ENCODE peak calls at places on chromosomes 4 and X, in five cellular contexts. U, G, J, F and A are unnamed samples.

GRCh38 chr4:2910409-2910808 is 52.8 kb downstream of the NOP14 start:
- DNase-seq in U (no peak), G (no peak), J (no peak), F (peak; percentile 20), A (no peak)

GRCh38 chrX:38233891-38234807 is 13.5 kb upstream of the SRPX start:
- DNase-seq in U (no peak), G (no peak), J (no peak), F (peak; percentile 73), A (no peak)

GRCh38 chr4:10158355-10158942 is 41.9 kb upstream of the WDR1 start:
- DNase-seq in U (no peak), G (no peak), J (no peak), F (no peak), A (no peak)

GRCh38 chrX:42399632-42400024 is 378.3 kb downstream of the PPP1R2C start:
- DNase-seq in U (no peak), G (no peak), J (no peak), F (no peak), A (no peak)

GRCh38 chrX:110691446-110691845 is 104.2 kb downstream of the CHRDL1 start:
- DNase-seq in U (no peak), G (no peak), J (no peak), F (peak; percentile 48), A (no peak)

GRCh38 chrX:45347877-45348675 is 147.4 kb upstream of the DIPK2B start:
- DNase-seq in U (no peak), G (no peak), J (no peak), F (peak; percentile 59), A (no peak)

GRCh38 chr4:19623866-19624265 is 627.8 kb upstream of the SLIT2 start:
- DNase-seq in U (no peak), G (no peak), J (no peak), F (peak; percentile 12), A (no peak)

GRCh38 chrX:64192673-64193072 is 12.8 kb downstream of the AMER1 start:
- DNase-seq in U (no peak), G (no peak), J (no peak), F (no peak), A (no peak)

GRCh38 chrX:71304561-71304960 is 3.0 kb downstream of the ITGB1BP2 start:
- DNase-seq in U (no peak), G (no peak), J (no peak), F (no peak), A (no peak)

GRCh38 chr4:75002381-75002780 is 69.5 kb downstream of the PARM1 start:
- DNase-seq in U (no peak), G (no peak), J (no peak), F (no peak), A (no peak)

GRCh38 chr4:48470570-48470969 is 12.6 kb upstream of the SLC10A4 start:
- DNase-seq in U (no peak), G (no peak), J (no peak), F (peak; percentile 33), A (no peak)

GRCh38 chrX:134676440-134676839 is 18.2 kb upstream of the PLAC1 start:
- DNase-seq in U (no peak), G (no peak), J (no peak), F (peak; percentile 71), A (no peak)

GRCh38 chr4:168634276-168634802 is 137.5 kb downstream of the PALLD start:
- DNase-seq in U (peak; percentile 20), G (no peak), J (no peak), F (peak; percentile 89), A (no peak)

GRCh38 chr4:80043534-80043933 is 29.5 kb downstream of the ANTXR2 start:
- DNase-seq in U (no peak), G (no peak), J (no peak), F (no peak), A (no peak)

GRCh38 chrX:50152421-50152820 is 48.4 kb downstream of the AKAP4 start:
- DNase-seq in U (no peak), G (no peak), J (no peak), F (no peak), A (no peak)

GRCh38 chrX:154465601-154466000 is 7.5 kb downstream of the PLXNA3 start:
- DNase-seq in U (no peak), G (no peak), J (peak; percentile 57), F (no peak), A (no peak)

GRCh38 chr4:1978741-1979476 is 29.9 kb downstream of the NELFA start:
- DNase-seq in U (no peak), G (no peak), J (no peak), F (no peak), A (no peak)

GRCh38 chr4:127870688-127871087 is 10.0 kb upstream of the PLK4 start:
- DNase-seq in U (no peak), G (no peak), J (no peak), F (peak; percentile 72), A (no peak)

GRCh38 chrX:7198499-7198898 is 50.5 kb upstream of the PUDP start:
- DNase-seq in U (no peak), G (no peak), J (no peak), F (no peak), A (no peak)

GRCh38 chr4:75630174-75630931 is at the start of gene CDKL2:
- DNase-seq in U (peak; percentile 74), G (peak; percentile 97), J (peak; percentile 95), F (peak; percentile 53), A (peak; percentile 83)

GRCh38 chrX:11341274-11342256 is 48.4 kb downstream of the AMELX start:
- DNase-seq in U (no peak), G (peak; percentile 30), J (no peak), F (peak; percentile 89), A (no peak)

GRCh38 chr4:186724861-186725419 is 1.3 kb upstream of the FAT1 start:
- DNase-seq in U (no peak), G (peak; percentile 46), J (no peak), F (peak; percentile 58), A (no peak)

GRCh38 chr4:43456383-43456782 is 563.9 kb downstream of the GRXCR1 start:
- DNase-seq in U (no peak), G (no peak), J (no peak), F (peak; percentile 75), A (no peak)

GRCh38 chr4:73311428-73311827 is 52.8 kb upstream of the ANKRD17 start:
- DNase-seq in U (no peak), G (no peak), J (no peak), F (peak; percentile 62), A (no peak)

GRCh38 chr4:142218726-142219125 is 582.3 kb downstream of the IL15 start:
- DNase-seq in U (no peak), G (no peak), J (no peak), F (no peak), A (no peak)

GRCh38 chr4:168558587-168558986 is 61.7 kb downstream of the PALLD start:
- DNase-seq in U (no peak), G (no peak), J (no peak), F (peak; percentile 30), A (no peak)

GRCh38 chrX:46812445-46812844 is 24.4 kb upstream of the RP2 start:
- DNase-seq in U (no peak), G (no peak), J (no peak), F (no peak), A (no peak)

GRCh38 chrX:29090811-29091210 is 503.6 kb downstream of the IL1RAPL1 start:
- DNase-seq in U (no peak), G (no peak), J (no peak), F (no peak), A (no peak)

GRCh38 chrX:30275498-30275897 is 28.6 kb downstream of the MAGEB1 start:
- DNase-seq in U (no peak), G (no peak), J (no peak), F (peak; percentile 44), A (peak; percentile 0)

GRCh38 chr4:173264245-173264959 is 69.8 kb downstream of the HMGB2 start:
- DNase-seq in U (no peak), G (peak; percentile 46), J (peak; percentile 46), F (peak; percentile 16), A (no peak)

GRCh38 chr4:23999714-24000113 is 109.9 kb upstream of the PPARGC1A start:
- DNase-seq in U (no peak), G (no peak), J (no peak), F (peak; percentile 23), A (no peak)

GRCh38 chr4:2891294-2891693 is 47.6 kb downstream of the ADD1 start:
- DNase-seq in U (no peak), G (no peak), J (no peak), F (peak; percentile 73), A (no peak)

GRCh38 chr4:104490770-104491395 is 3.8 kb downstream of the CXXC4 start:
- DNase-seq in U (peak; percentile 68), G (peak; percentile 69), J (peak; percentile 93), F (peak; percentile 53), A (no peak)

GRCh38 chr4:155042014-155042413 is 166.4 kb upstream of the NPY2R start:
- DNase-seq in U (no peak), G (no peak), J (no peak), F (no peak), A (no peak)

GRCh38 chr4:156766846-156767245 is 204.8 kb downstream of the PDGFC start:
- DNase-seq in U (no peak), G (no peak), J (no peak), F (peak; percentile 53), A (no peak)

GRCh38 chr4:153759407-153760226 is at the start of gene RNF175:
- DNase-seq in U (no peak), G (no peak), J (peak; percentile 66), F (peak; percentile 31), A (no peak)

GRCh38 chrX:153685179-153685536 is 2.6 kb upstream of the SLC6A8 start:
- DNase-seq in U (no peak), G (no peak), J (peak; percentile 68), F (no peak), A (no peak)

GRCh38 chr4:10096976-10097330 is 19.6 kb downstream of the WDR1 start:
- DNase-seq in U (no peak), G (no peak), J (peak; percentile 21), F (no peak), A (no peak)

GRCh38 chr4:8231551-8232049 is 32.5 kb downstream of the SH3TC1 start:
- DNase-seq in U (no peak), G (no peak), J (peak; percentile 64), F (no peak), A (no peak)
- H3K4me1 ChIP-seq in U (peaks cover 9% of the 10 kb centered on the region), G (peaks cover 8% of the 10 kb centered on the region), J (no peaks in the 10 kb centered on the region), F (peaks cover 8% of the 10 kb centered on the region), A (peaks cover 5% of the 10 kb centered on the region)

GRCh38 chr4:180060159-180060889 is 2182.9 kb upstream of the TENM3 start:
- DNase-seq in U (peak; percentile 5), G (no peak), J (no peak), F (peak; percentile 2), A (no peak)
- H3K27me3 ChIP-seq in U (no peaks in the 10 kb centered on the region), G (peaks cover 17% of the 10 kb centered on the region), J (peaks cover 4% of the 10 kb centered on the region), F (peaks cover 54% of the 10 kb centered on the region), A (peaks cover 6% of the 10 kb centered on the region)

DNA sequence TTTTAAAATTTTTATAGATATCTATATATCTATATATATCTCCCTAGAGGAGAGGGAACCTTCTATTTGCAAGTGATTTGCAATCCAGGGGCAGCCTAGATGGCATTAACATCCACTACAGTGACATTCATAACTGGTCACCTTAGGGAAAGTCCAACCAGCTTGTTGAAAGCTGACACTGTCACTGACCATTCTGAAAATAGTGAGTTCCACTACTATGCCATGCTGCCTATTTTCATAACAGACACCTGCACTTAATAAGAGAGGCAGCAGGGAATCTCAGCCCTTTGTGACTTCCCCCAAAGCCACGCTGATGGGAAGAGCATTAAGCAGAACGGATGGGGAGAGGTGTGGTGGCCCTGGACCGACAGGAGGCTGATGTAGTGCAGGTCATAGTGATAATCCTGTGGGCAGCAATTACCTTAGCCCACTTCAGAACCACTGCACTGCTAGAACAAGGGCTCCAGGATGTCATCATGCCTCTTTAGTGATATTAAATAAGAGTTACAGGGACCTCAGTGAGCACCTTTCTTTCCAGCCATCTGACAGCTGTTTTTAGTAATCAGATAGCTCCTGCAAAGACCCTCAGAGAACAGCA is 51.3 kb downstream of the GPRIN3 start:
- DNase-seq in U (no peak), G (no peak), J (no peak), F (no peak), A (no peak)
- H3K4me1 ChIP-seq in U (peaks cover 2% of the 10 kb centered on the region), G (no peaks in the 10 kb centered on the region), J (peaks cover 11% of the 10 kb centered on the region), F (no peaks in the 10 kb centered on the region), A (peaks cover 4% of the 10 kb centered on the region)

GRCh38 chr4:100641326-100641725 is 123.5 kb upstream of the EMCN start:
- DNase-seq in U (no peak), G (no peak), J (no peak), F (no peak), A (no peak)
- H3K27me3 ChIP-seq in U (no peaks in the 10 kb centered on the region), G (no peaks in the 10 kb centered on the region), J (no peaks in the 10 kb centered on the region), F (no peaks in the 10 kb centered on the region), A (no peaks in the 10 kb centered on the region)